ENCODE peak calls at places on chromosomes 7 and 10, in eight cellular contexts. O is cardiac muscle cell, N is lower lobe of right lung, J is adrenal gland, K is GM13977, T is neural progenitor cell, S is GM20000, Y is left lung. L is an unnamed sample.

GRCh38 chr7:44388089-44388970 is 62.9 kb upstream of the CAMK2B start:
- DNase-seq in S (no peak), T (no peak), Y (no peak), K (no peak), J (no peak), O (no peak), N (no peak), L (no peak)

GRCh38 chr7:148332787-148333186 is 257.8 kb upstream of the C7orf33 start:
- DNase-seq in N (no peak), K (no peak), T (no peak), J (no peak), O (no peak), Y (no peak), S (no peak), L (no peak)

GRCh38 chr7:127986581-127987461 is 44.4 kb downstream of the LRRC4 start:
- DNase-seq in S (no peak), K (no peak), J (no peak), O (peak), Y (no peak), T (no peak), N (no peak), L (no peak)

GRCh38 chr7:119515962-119516361 is 757.0 kb upstream of the KCND2 start:
- DNase-seq in N (no peak), S (no peak), K (no peak), O (no peak), J (no peak), T (no peak), Y (no peak), L (no peak)

GRCh38 chr7:70833726-70834125 is 298.2 kb upstream of the GALNT17 start:
- DNase-seq in S (no peak), Y (no peak), J (no peak), K (no peak), T (no peak), N (no peak), O (no peak), L (no peak)

GRCh38 chr7:50788393-50788792 is 5.7 kb upstream of the GRB10 start:
- DNase-seq in N (no peak), J (no peak), O (no peak), T (no peak), Y (no peak), K (no peak), S (no peak), L (no peak)

GRCh38 chr10:124724279-124725027 is 19.7 kb downstream of the FAM53B start:
- DNase-seq in S (no peak), N (no peak), T (no peak), J (peak), Y (peak), O (no peak), K (no peak), L (no peak)

GRCh38 chr10:131180941-131181855 is 130.3 kb downstream of the TCERG1L start:
- DNase-seq in T (no peak), J (no peak), O (no peak), Y (no peak), N (no peak), K (no peak), S (no peak), L (no peak)

GRCh38 chr7:151349507-151349853 is 7.9 kb downstream of the NUB1 start:
- DNase-seq in O (no peak), K (no peak), S (no peak), Y (no peak), T (no peak), J (no peak), N (no peak), L (no peak)

GRCh38 chr7:150373049-150373801 is 4.6 kb downstream of the REPIN1 start:
- DNase-seq in T (peak), O (peak), S (peak), J (peak), Y (no peak), K (no peak), N (no peak), L (no peak)

GRCh38 chr10:87603769-87604168 is 55.9 kb upstream of the PAPSS2 start:
- DNase-seq in N (no peak), K (no peak), T (no peak), S (no peak), O (no peak), J (peak), Y (no peak), L (no peak)

GRCh38 chr10:125823663-125824251 is 411 bp downstream of the BCCIP start:
- DNase-seq in S (no peak), Y (no peak), T (peak), N (no peak), O (peak), K (no peak), J (peak), L (no peak)

GRCh38 chr7:35334511-35334910 is 80.6 kb upstream of the TBX20 start:
- DNase-seq in K (no peak), T (no peak), N (no peak), J (no peak), O (no peak), Y (no peak), S (no peak), L (no peak)

GRCh38 chr7:27187702-27188665 is 3.0 kb upstream of the HOXA11 start:
- DNase-seq in K (no peak), N (no peak), S (no peak), T (no peak), Y (peak), O (no peak), J (peak), L (no peak)

GRCh38 chr10:108911814-108912541 is 1011.3 kb downstream of the XPNPEP1 start:
- DNase-seq in S (peak), Y (peak), J (peak), O (no peak), N (peak), T (peak), K (no peak), L (no peak)
- TF ChIP-seq CTCF in S (no peak), Y (peak), J (no peak), O (peak), N (peak), T (peak), K (peak), L (peak)

GRCh38 chr7:73613954-73614735 is 10.2 kb downstream of the MLXIPL start:
- DNase-seq in S (no peak), T (no peak), Y (no peak), J (no peak), O (no peak), K (no peak), N (no peak), L (no peak)

GRCh38 chr7:73615886-73616285 is 8.4 kb downstream of the MLXIPL start:
- DNase-seq in S (no peak), O (no peak), Y (no peak), T (peak), J (peak), N (no peak), K (no peak), L (no peak)

GRCh38 chr7:73610105-73610504 is 14.2 kb downstream of the MLXIPL start:
- DNase-seq in K (no peak), O (no peak), Y (no peak), J (no peak), T (no peak), S (no peak), N (no peak), L (no peak)

GRCh38 chr7:73611017-73611555 is 13.2 kb downstream of the MLXIPL start:
- DNase-seq in O (no peak), T (no peak), J (no peak), N (no peak), K (no peak), S (no peak), Y (no peak), L (no peak)

DNA sequence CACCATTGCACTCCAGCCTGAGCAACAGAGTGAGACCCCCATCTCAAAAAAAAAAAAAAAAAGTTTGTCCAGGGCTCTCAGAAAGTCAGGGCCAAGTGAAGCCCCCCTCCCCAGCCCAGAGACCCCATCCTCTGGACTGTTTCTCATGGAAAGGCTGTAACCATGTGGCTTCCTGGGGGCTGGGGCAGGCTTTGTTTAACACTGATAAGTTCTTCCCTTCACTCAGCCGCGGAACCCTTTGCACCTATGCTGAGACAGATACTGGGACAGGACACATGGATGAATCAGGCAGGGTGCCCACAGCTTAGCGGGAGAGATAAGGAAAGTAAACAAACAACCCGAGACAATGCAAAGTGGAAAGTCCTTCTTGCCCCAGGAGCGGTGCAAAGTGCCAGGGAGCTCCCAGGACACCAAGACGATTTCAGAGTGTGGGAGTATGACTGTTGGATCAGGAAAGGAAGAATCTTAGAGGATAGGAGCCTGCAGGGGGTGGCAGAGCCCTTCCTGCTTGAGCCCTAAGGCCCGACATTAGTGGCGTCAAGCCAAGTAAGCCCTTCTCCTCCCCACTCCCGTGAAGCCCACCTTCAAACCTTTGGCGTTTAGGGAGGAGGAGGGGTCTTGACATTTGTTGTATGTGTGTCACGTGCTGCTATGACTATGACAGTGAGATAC is 11.6 kb downstream of the MLXIPL start:
- DNase-seq in T (peak), O (peak), K (no peak), J (peak), Y (no peak), S (no peak), N (no peak), L (no peak)
- TF ChIP-seq CTCF in T (peak), O (peak), K (peak), J (peak), Y (no peak), S (no peak), N (no peak), L (peak)

GRCh38 chr10:72322280-72323058 is 32.2 kb downstream of the DNAJB12 start:
- DNase-seq in J (no peak), K (no peak), O (no peak), S (no peak), N (no peak), T (no peak), Y (no peak), L (no peak)

GRCh38 chr10:72322030-72322279 is 32.8 kb downstream of the DNAJB12 start:
- DNase-seq in J (no peak), K (no peak), T (no peak), N (no peak), Y (no peak), O (no peak), S (no peak), L (no peak)

GRCh38 chr10:72319416-72320254 is 35.1 kb downstream of the DNAJB12 start:
- DNase-seq in T (peak), J (peak), N (peak), O (peak), Y (peak), S (peak), K (peak), L (no peak)

GRCh38 chr10:72320676-72321247 is 34.0 kb downstream of the DNAJB12 start:
- DNase-seq in Y (peak), T (peak), S (peak), J (peak), N (peak), K (peak), O (peak), L (peak)

GRCh38 chr10:72321248-72322029 is 33.3 kb downstream of the DNAJB12 start:
- DNase-seq in J (no peak), O (no peak), N (no peak), K (no peak), S (no peak), T (no peak), Y (no peak), L (no peak)
- TF ChIP-seq CTCF in J (no peak), O (no peak), N (no peak), K (no peak), S (no peak), T (no peak), Y (no peak), L (no peak)

DNA sequence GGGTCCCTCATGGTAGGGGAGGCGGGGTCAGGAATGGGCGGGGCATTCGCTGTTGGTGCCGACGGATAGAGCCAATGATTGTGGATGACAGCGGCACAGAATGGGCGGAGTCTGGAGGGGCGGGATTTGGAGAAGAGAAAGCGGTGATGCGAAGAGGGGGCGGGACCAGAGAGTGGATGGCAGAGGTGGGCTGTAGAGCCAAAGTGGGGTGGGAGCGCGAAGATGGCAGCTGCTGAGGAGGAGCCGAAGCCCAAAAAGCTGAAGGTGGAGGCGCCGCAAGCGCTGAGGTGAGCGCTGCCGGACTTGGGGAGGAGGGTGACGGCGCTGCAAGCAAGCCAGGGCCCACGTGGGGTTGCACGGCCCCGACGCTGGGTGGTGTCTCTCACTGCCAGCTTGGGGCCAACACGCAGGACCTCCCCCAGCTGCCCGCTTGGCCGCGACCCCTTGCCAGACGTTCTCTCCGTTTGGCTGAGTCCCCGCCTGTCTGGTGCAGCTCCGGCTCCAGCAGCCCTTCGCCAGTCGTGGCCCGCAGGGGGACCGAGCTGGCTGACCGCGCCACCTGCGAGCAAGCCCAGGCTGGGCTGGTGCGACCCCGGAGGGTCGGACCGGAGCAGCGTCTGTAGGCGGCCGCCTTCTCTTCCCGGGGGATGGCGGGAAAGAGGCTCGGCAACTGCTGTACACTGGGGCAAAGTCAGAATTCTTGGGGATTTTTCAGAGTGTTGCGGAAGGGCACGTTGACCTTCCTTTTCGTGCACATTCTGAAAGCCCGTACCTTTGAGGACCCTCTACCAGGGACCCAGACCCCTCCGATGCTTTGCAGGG is at the start of gene ADK:
- DNase-seq in N (peak), T (peak), J (peak), S (peak), O (peak), Y (peak), K (peak), L (peak)
- TF ChIP-seq CTCF in N (peak), T (peak), J (peak), S (peak), O (peak), Y (no peak), K (peak), L (no peak)

DNA sequence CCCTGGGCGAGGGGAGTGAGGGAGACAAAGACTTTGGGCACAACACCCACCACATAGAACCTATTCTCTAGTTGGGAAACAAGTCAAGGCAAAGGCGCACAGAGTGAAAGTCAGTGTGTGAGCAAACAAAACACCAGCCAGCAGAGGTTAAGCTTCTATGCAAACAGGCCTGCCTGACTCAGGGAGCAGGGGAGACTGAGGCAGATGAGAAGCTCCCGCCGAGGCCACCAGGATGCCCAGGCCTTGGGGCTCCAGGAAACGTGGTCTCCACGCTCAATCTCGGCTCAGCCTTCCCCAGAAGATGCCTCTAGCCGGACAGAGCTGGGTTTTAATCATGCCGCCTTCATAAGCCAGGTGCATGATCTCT is 74.1 kb upstream of the KCNMA1 start:
- DNase-seq in T (no peak), S (no peak), Y (no peak), K (no peak), O (no peak), J (no peak), N (no peak), L (no peak)
- TF ChIP-seq CTCF in T (no peak), S (no peak), Y (no peak), K (peak), O (no peak), J (no peak), N (no peak), L (no peak)

GRCh38 chr7:96224073-96224472 is 97.8 kb downstream of the SLC25A13 start:
- DNase-seq in S (no peak), T (no peak), K (no peak), J (no peak), O (no peak), Y (no peak), N (no peak), L (no peak)

GRCh38 chr7:96228760-96229159 is 93.1 kb downstream of the SLC25A13 start:
- DNase-seq in K (no peak), S (no peak), Y (no peak), T (no peak), J (no peak), O (no peak), N (no peak), L (no peak)

GRCh38 chr7:96225251-96225650 is 96.6 kb downstream of the SLC25A13 start:
- DNase-seq in S (no peak), K (no peak), T (no peak), J (no peak), Y (no peak), N (no peak), O (no peak), L (no peak)

GRCh38 chr7:96221888-96222287 is 100.0 kb downstream of the SLC25A13 start:
- DNase-seq in J (no peak), O (no peak), N (no peak), S (no peak), T (no peak), Y (no peak), K (no peak), L (no peak)

DNA sequence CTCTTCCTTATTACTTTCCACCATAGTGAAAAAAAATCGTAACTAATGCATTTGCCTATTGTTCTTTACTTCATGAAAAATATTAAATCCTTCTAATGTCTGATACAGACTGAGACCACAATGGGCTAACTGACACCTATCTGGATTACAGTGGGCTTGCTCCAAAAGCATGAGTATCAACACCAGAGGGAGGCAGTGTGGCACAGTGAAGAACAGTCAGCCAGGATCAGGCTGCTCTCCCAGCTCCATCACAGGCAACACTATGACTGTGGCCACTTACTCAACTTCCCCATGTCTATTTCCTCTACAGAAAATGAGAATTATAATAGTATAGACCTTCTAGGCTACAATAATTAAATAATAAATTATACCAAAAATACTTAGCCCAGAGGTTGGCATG is 97.2 kb downstream of the SLC25A13 start:
- DNase-seq in K (peak), N (no peak), S (peak), Y (no peak), J (no peak), T (peak), O (no peak), L (no peak)
- TF ChIP-seq CTCF in K (peak), N (no peak), S (no peak), Y (no peak), J (no peak), T (peak), O (peak), L (peak)

GRCh38 chr10:12633776-12634390 is 284.5 kb downstream of the CAMK1D start:
- DNase-seq in T (peak), N (no peak), J (no peak), K (no peak), Y (no peak), S (no peak), O (no peak), L (no peak)
- TF ChIP-seq CTCF in T (no peak), N (no peak), J (no peak), K (no peak), Y (no peak), S (no peak), O (no peak), L (no peak)

DNA sequence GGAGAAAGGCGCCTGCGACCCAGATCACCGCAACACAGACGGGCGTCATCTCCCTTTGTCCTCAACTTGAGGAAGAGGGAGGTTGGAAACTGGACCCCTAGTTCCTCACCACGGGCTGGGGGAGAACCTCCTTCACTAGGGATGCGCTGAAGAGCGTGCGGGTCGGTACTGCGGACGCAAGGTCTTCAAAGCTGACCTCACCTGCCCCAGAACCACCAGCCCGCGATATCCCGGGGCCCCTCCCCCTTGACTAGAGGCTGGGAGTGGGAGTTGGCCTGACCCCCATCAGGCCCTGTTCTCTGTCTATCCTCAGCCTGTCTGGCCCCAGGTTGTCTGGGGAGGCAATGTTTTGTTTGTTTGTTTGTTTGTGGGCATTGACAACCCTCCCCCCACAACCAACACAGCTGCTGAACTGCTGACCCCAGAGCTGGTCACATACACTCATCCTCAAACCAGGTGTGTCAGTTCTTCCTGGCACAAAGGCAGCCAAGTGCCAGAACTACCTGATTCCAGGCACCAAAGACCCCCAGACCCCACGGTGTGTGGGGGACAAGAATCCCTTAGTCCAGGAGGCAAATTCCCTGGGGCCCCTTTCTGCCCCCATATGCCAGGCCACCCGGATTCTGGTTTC is 2.9 kb downstream of the NPM3 start:
- DNase-seq in N (no peak), S (no peak), Y (no peak), T (peak), O (no peak), K (peak), J (no peak), L (no peak)
- TF ChIP-seq CTCF in N (no peak), S (no peak), Y (no peak), T (no peak), O (no peak), K (no peak), J (no peak), L (no peak)

GRCh38 chr10:10872706-10873276 is 144.9 kb upstream of the CELF2 start:
- DNase-seq in J (no peak), Y (no peak), O (no peak), K (no peak), T (no peak), S (no peak), N (no peak), L (no peak)
- TF ChIP-seq CTCF in J (no peak), Y (no peak), O (no peak), K (no peak), T (no peak), S (no peak), N (no peak), L (no peak)

GRCh38 chr7:91945476-91945875 is 4.8 kb downstream of the AKAP9 start:
- DNase-seq in J (peak), S (no peak), N (no peak), T (no peak), Y (no peak), K (no peak), O (no peak), L (no peak)
- TF ChIP-seq CTCF in J (peak), S (no peak), N (no peak), T (no peak), Y (no peak), K (no peak), O (peak), L (no peak)